ENCODE peak calls at places on chromosomes 16 and 17, in four cellular contexts. N is effector CD8-positive, alpha-beta T cell; U is T-cell; B is heart right ventricle. K is an unnamed sample.

GRCh38 chr17:48745381-48746275 is 17.1 kb upstream of the HOXB13 start:
- DNase-seq in U (no peak), B (no peak), N (no peak), K (no peak)

GRCh38 chr16:84088695-84089395 is 27.9 kb downstream of the MBTPS1 start:
- DNase-seq in B (peak), N (peak), U (peak), K (peak)

GRCh38 chr16:67857547-67858233 is 10.2 kb upstream of the CENPT start:
- DNase-seq in B (peak), U (no peak), N (no peak), K (peak)

GRCh38 chr17:65558311-65558682 is 3.2 kb downstream of the AXIN2 start:
- DNase-seq in B (no peak), U (no peak), N (no peak), K (no peak)

GRCh38 chr16:20388854-20389253 is 15.7 kb downstream of the PDILT start:
- DNase-seq in B (no peak), N (no peak), U (no peak), K (no peak)

GRCh38 chr17:80005360-80006338 is 30.0 kb downstream of the TBC1D16 start:
- DNase-seq in U (peak), B (no peak), N (peak), K (peak)

GRCh38 chr17:11880714-11881113 is 116.6 kb downstream of the ZNF18 start:
- DNase-seq in B (peak), N (no peak), U (no peak), K (no peak)

GRCh38 chr17:39776267-39776666 is 38.5 kb downstream of the GRB7 start:
- DNase-seq in B (no peak), U (no peak), N (no peak), K (peak)